ENCODE peak calls at places on chromosomes 6 and 20, in four cellular contexts. L is activated CD8-positive, alpha-beta T cell treated with anti-CD3 and anti-CD28 coated beads for 36 hours; Z is pancreas; I is RWPE2. K is an unnamed sample.

GRCh38 chr6:166757226-166758135 is 130.4 kb upstream of the RPS6KA2 start:
- DNase-seq in I (no peak), L (peak), Z (no peak), K (no peak)

GRCh38 chr6:107607109-107607508 is 117.2 kb downstream of the SOBP start:
- DNase-seq in I (no peak), Z (no peak), L (no peak), K (no peak)

GRCh38 chr6:108116781-108117426 is 42.4 kb upstream of the OSTM1 start:
- DNase-seq in Z (no peak), L (no peak), I (no peak), K (no peak)

GRCh38 chr20:19012671-19013070 is 199.1 kb downstream of the SCP2D1 start:
- DNase-seq in I (no peak), L (no peak), Z (no peak), K (no peak)

GRCh38 chr6:31634969-31635575 is 14.6 kb downstream of the PRRC2A start:
- DNase-seq in L (no peak), I (no peak), Z (no peak), K (no peak)

GRCh38 chr20:50980071-50980681 is 21.6 kb downstream of the MOCS3 start:
- DNase-seq in L (peak), Z (no peak), I (no peak), K (no peak)

GRCh38 chr20:6768228-6769185 is 1.0 kb downstream of the BMP2 start:
- DNase-seq in I (no peak), L (peak), Z (peak), K (no peak)

GRCh38 chr6:111581957-111582356 is 23.7 kb downstream of the TRAF3IP2 start:
- DNase-seq in L (no peak), Z (no peak), I (no peak), K (no peak)

GRCh38 chr6:79617521-79617941 is 13.6 kb upstream of the SH3BGRL2 start:
- DNase-seq in Z (no peak), I (no peak), L (no peak), K (no peak)

GRCh38 chr6:158448856-158449255 is 111.0 kb upstream of the TMEM181 start:
- DNase-seq in L (no peak), I (no peak), Z (no peak), K (no peak)

GRCh38 chr6:25649611-25650010 is 2.4 kb upstream of the SCGN start:
- DNase-seq in L (no peak), I (no peak), Z (no peak), K (no peak)

GRCh38 chr6:133609404-133610270 is 279.3 kb upstream of the TCF21 start:
- DNase-seq in I (peak), Z (no peak), L (no peak), K (no peak)

GRCh38 chr6:107511410-107512070 is 21.6 kb downstream of the SOBP start:
- DNase-seq in I (no peak), L (no peak), Z (no peak), K (no peak)

GRCh38 chr20:5642155-5642981 is 107.8 kb upstream of the SHLD1 start:
- DNase-seq in I (no peak), L (no peak), Z (no peak), K (peak)

GRCh38 chr6:130183271-130184222 is 39.2 kb downstream of the SAMD3 start:
- DNase-seq in I (no peak), Z (no peak), L (peak), K (peak)

GRCh38 chr20:22389836-22390542 is 194.4 kb downstream of the FOXA2 start:
- DNase-seq in Z (no peak), I (peak), L (no peak), K (no peak)

GRCh38 chr6:92427408-92427905 is 991.9 kb downstream of the EPHA7 start:
- DNase-seq in Z (no peak), I (no peak), L (no peak), K (no peak)

GRCh38 chr6:110965629-110966229 is 7.2 kb downstream of the GTF3C6 start:
- DNase-seq in I (no peak), L (no peak), Z (no peak), K (no peak)